ENCODE peak calls at places on chromosomes 11 and 22, in eight cellular contexts. One of them, this sample, is unnamed.
A peak's percentile ranks its signal among the peaks of the same experiment; 100 is the strongest.

GRCh38 chr11:121465709-121466062 is 12.9 kb upstream of the SORL1-AS1 start:
- DNase-seq in activated CD8-positive, alpha-beta memory T cell treated with anti-CD3 and anti-CD28 coated beads for 48 hours: no peak
- DNase-seq in GM04503: no peak
- DNase-seq in HFF-Myc: no peak
- DNase-seq in effector memory CD4-positive, alpha-beta T cell: no peak
- DNase-seq in left ventricle myocardium inferior: no peak
- DNase-seq in activated CD4-positive, alpha-beta T cell treated with anti-CD3 and anti-CD28 coated beads for 36 hours: no peak
- DNase-seq in stimulated activated CD4-positive, alpha-beta T cell treated with anti-CD3 and anti-CD28 coated beads, Interleukin-12 subunit alpha, Interleukin-12 subunit beta, amount 100 ng/mL, for 48 hours: no peak
- DNase-seq in this sample: no peak

GRCh38 chr11:68923614-68924013 is 19.9 kb downstream of the IGHMBP2 start:
- DNase-seq in activated CD4-positive, alpha-beta T cell treated with anti-CD3 and anti-CD28 coated beads for 36 hours: no peak
- DNase-seq in stimulated activated CD4-positive, alpha-beta T cell treated with anti-CD3 and anti-CD28 coated beads, Interleukin-12 subunit alpha, Interleukin-12 subunit beta, amount 100 ng/mL, for 48 hours: no peak
- DNase-seq in activated CD8-positive, alpha-beta memory T cell treated with anti-CD3 and anti-CD28 coated beads for 48 hours: no peak
- DNase-seq in left ventricle myocardium inferior: no peak
- DNase-seq in GM04503: peak; percentile 9
- DNase-seq in HFF-Myc: no peak
- DNase-seq in effector memory CD4-positive, alpha-beta T cell: no peak
- DNase-seq in this sample: no peak

GRCh38 chr11:7896026-7896785 is 34.9 kb downstream of the OR10A6 start:
- DNase-seq in GM04503: no peak
- DNase-seq in left ventricle myocardium inferior: no peak
- DNase-seq in activated CD4-positive, alpha-beta T cell treated with anti-CD3 and anti-CD28 coated beads for 36 hours: no peak
- DNase-seq in effector memory CD4-positive, alpha-beta T cell: no peak
- DNase-seq in activated CD8-positive, alpha-beta memory T cell treated with anti-CD3 and anti-CD28 coated beads for 48 hours: no peak
- DNase-seq in HFF-Myc: no peak
- DNase-seq in stimulated activated CD4-positive, alpha-beta T cell treated with anti-CD3 and anti-CD28 coated beads, Interleukin-12 subunit alpha, Interleukin-12 subunit beta, amount 100 ng/mL, for 48 hours: no peak
- DNase-seq in this sample: no peak

GRCh38 chr11:8283510-8284272 is 20.0 kb upstream of the LMO1 start:
- DNase-seq in activated CD8-positive, alpha-beta memory T cell treated with anti-CD3 and anti-CD28 coated beads for 48 hours: no peak
- DNase-seq in activated CD4-positive, alpha-beta T cell treated with anti-CD3 and anti-CD28 coated beads for 36 hours: no peak
- DNase-seq in left ventricle myocardium inferior: no peak
- DNase-seq in GM04503: no peak
- DNase-seq in HFF-Myc: no peak
- DNase-seq in effector memory CD4-positive, alpha-beta T cell: no peak
- DNase-seq in stimulated activated CD4-positive, alpha-beta T cell treated with anti-CD3 and anti-CD28 coated beads, Interleukin-12 subunit alpha, Interleukin-12 subunit beta, amount 100 ng/mL, for 48 hours: no peak
- DNase-seq in this sample: no peak

GRCh38 chr11:46612326-46612725 is 4.7 kb downstream of the HARBI1 start:
- DNase-seq in GM04503: no peak
- DNase-seq in HFF-Myc: no peak
- DNase-seq in stimulated activated CD4-positive, alpha-beta T cell treated with anti-CD3 and anti-CD28 coated beads, Interleukin-12 subunit alpha, Interleukin-12 subunit beta, amount 100 ng/mL, for 48 hours: no peak
- DNase-seq in left ventricle myocardium inferior: no peak
- DNase-seq in activated CD8-positive, alpha-beta memory T cell treated with anti-CD3 and anti-CD28 coated beads for 48 hours: no peak
- DNase-seq in activated CD4-positive, alpha-beta T cell treated with anti-CD3 and anti-CD28 coated beads for 36 hours: no peak
- DNase-seq in effector memory CD4-positive, alpha-beta T cell: no peak
- DNase-seq in this sample: no peak

GRCh38 chr11:72787262-72788104 is 6.4 kb downstream of the STARD10 start:
- DNase-seq in GM04503: no peak
- DNase-seq in effector memory CD4-positive, alpha-beta T cell: no peak
- DNase-seq in activated CD8-positive, alpha-beta memory T cell treated with anti-CD3 and anti-CD28 coated beads for 48 hours: no peak
- DNase-seq in stimulated activated CD4-positive, alpha-beta T cell treated with anti-CD3 and anti-CD28 coated beads, Interleukin-12 subunit alpha, Interleukin-12 subunit beta, amount 100 ng/mL, for 48 hours: no peak
- DNase-seq in activated CD4-positive, alpha-beta T cell treated with anti-CD3 and anti-CD28 coated beads for 36 hours: peak; percentile 45
- DNase-seq in left ventricle myocardium inferior: no peak
- DNase-seq in HFF-Myc: no peak
- DNase-seq in this sample: no peak

GRCh38 chr11:69440876-69441275 is 40.6 kb upstream of the LINC01488 start:
- DNase-seq in effector memory CD4-positive, alpha-beta T cell: no peak
- DNase-seq in activated CD4-positive, alpha-beta T cell treated with anti-CD3 and anti-CD28 coated beads for 36 hours: no peak
- DNase-seq in activated CD8-positive, alpha-beta memory T cell treated with anti-CD3 and anti-CD28 coated beads for 48 hours: no peak
- DNase-seq in GM04503: no peak
- DNase-seq in HFF-Myc: no peak
- DNase-seq in left ventricle myocardium inferior: no peak
- DNase-seq in stimulated activated CD4-positive, alpha-beta T cell treated with anti-CD3 and anti-CD28 coated beads, Interleukin-12 subunit alpha, Interleukin-12 subunit beta, amount 100 ng/mL, for 48 hours: no peak
- DNase-seq in this sample: no peak

GRCh38 chr22:42768385-42769035 is 47.8 kb upstream of the A4GALT start:
- DNase-seq in HFF-Myc: no peak
- DNase-seq in GM04503: no peak
- DNase-seq in left ventricle myocardium inferior: no peak
- DNase-seq in activated CD4-positive, alpha-beta T cell treated with anti-CD3 and anti-CD28 coated beads for 36 hours: no peak
- DNase-seq in effector memory CD4-positive, alpha-beta T cell: no peak
- DNase-seq in stimulated activated CD4-positive, alpha-beta T cell treated with anti-CD3 and anti-CD28 coated beads, Interleukin-12 subunit alpha, Interleukin-12 subunit beta, amount 100 ng/mL, for 48 hours: no peak
- DNase-seq in activated CD8-positive, alpha-beta memory T cell treated with anti-CD3 and anti-CD28 coated beads for 48 hours: no peak
- DNase-seq in this sample: peak; percentile 46

GRCh38 chr11:456533-456932 is 6.5 kb downstream of the PTDSS2 start:
- DNase-seq in HFF-Myc: no peak
- DNase-seq in stimulated activated CD4-positive, alpha-beta T cell treated with anti-CD3 and anti-CD28 coated beads, Interleukin-12 subunit alpha, Interleukin-12 subunit beta, amount 100 ng/mL, for 48 hours: peak; percentile 22
- DNase-seq in GM04503: no peak
- DNase-seq in activated CD8-positive, alpha-beta memory T cell treated with anti-CD3 and anti-CD28 coated beads for 48 hours: no peak
- DNase-seq in activated CD4-positive, alpha-beta T cell treated with anti-CD3 and anti-CD28 coated beads for 36 hours: peak; percentile 71
- DNase-seq in left ventricle myocardium inferior: no peak
- DNase-seq in effector memory CD4-positive, alpha-beta T cell: no peak
- DNase-seq in this sample: no peak

GRCh38 chr11:8641332-8641731 is 41.1 kb downstream of the TRIM66 start:
- DNase-seq in GM04503: no peak
- DNase-seq in stimulated activated CD4-positive, alpha-beta T cell treated with anti-CD3 and anti-CD28 coated beads, Interleukin-12 subunit alpha, Interleukin-12 subunit beta, amount 100 ng/mL, for 48 hours: no peak
- DNase-seq in HFF-Myc: no peak
- DNase-seq in effector memory CD4-positive, alpha-beta T cell: no peak
- DNase-seq in activated CD4-positive, alpha-beta T cell treated with anti-CD3 and anti-CD28 coated beads for 36 hours: no peak
- DNase-seq in left ventricle myocardium inferior: no peak
- DNase-seq in activated CD8-positive, alpha-beta memory T cell treated with anti-CD3 and anti-CD28 coated beads for 48 hours: no peak
- DNase-seq in this sample: no peak

GRCh38 chr11:92266821-92267220 is 42.2 kb downstream of the FAT3 start:
- DNase-seq in activated CD8-positive, alpha-beta memory T cell treated with anti-CD3 and anti-CD28 coated beads for 48 hours: no peak
- DNase-seq in stimulated activated CD4-positive, alpha-beta T cell treated with anti-CD3 and anti-CD28 coated beads, Interleukin-12 subunit alpha, Interleukin-12 subunit beta, amount 100 ng/mL, for 48 hours: no peak
- DNase-seq in activated CD4-positive, alpha-beta T cell treated with anti-CD3 and anti-CD28 coated beads for 36 hours: no peak
- DNase-seq in effector memory CD4-positive, alpha-beta T cell: no peak
- DNase-seq in HFF-Myc: no peak
- DNase-seq in GM04503: no peak
- DNase-seq in left ventricle myocardium inferior: no peak
- DNase-seq in this sample: no peak

GRCh38 chr11:27443746-27444465 is 28.7 kb downstream of the LGR4 start:
- DNase-seq in HFF-Myc: no peak
- DNase-seq in left ventricle myocardium inferior: no peak
- DNase-seq in activated CD4-positive, alpha-beta T cell treated with anti-CD3 and anti-CD28 coated beads for 36 hours: no peak
- DNase-seq in GM04503: no peak
- DNase-seq in activated CD8-positive, alpha-beta memory T cell treated with anti-CD3 and anti-CD28 coated beads for 48 hours: no peak
- DNase-seq in effector memory CD4-positive, alpha-beta T cell: no peak
- DNase-seq in stimulated activated CD4-positive, alpha-beta T cell treated with anti-CD3 and anti-CD28 coated beads, Interleukin-12 subunit alpha, Interleukin-12 subunit beta, amount 100 ng/mL, for 48 hours: no peak
- DNase-seq in this sample: no peak

GRCh38 chr11:107999759-108000455 is 8.8 kb upstream of the CUL5 start:
- DNase-seq in left ventricle myocardium inferior: no peak
- DNase-seq in GM04503: no peak
- DNase-seq in activated CD8-positive, alpha-beta memory T cell treated with anti-CD3 and anti-CD28 coated beads for 48 hours: peak; percentile 12
- DNase-seq in HFF-Myc: no peak
- DNase-seq in effector memory CD4-positive, alpha-beta T cell: no peak
- DNase-seq in activated CD4-positive, alpha-beta T cell treated with anti-CD3 and anti-CD28 coated beads for 36 hours: peak; percentile 58
- DNase-seq in stimulated activated CD4-positive, alpha-beta T cell treated with anti-CD3 and anti-CD28 coated beads, Interleukin-12 subunit alpha, Interleukin-12 subunit beta, amount 100 ng/mL, for 48 hours: no peak
- DNase-seq in this sample: no peak

GRCh38 chr11:2748814-2749554 is 49.2 kb upstream of the KCNQ1OT1 start:
- DNase-seq in GM04503: no peak
- DNase-seq in effector memory CD4-positive, alpha-beta T cell: no peak
- DNase-seq in HFF-Myc: no peak
- DNase-seq in activated CD8-positive, alpha-beta memory T cell treated with anti-CD3 and anti-CD28 coated beads for 48 hours: no peak
- DNase-seq in left ventricle myocardium inferior: peak; percentile 4
- DNase-seq in stimulated activated CD4-positive, alpha-beta T cell treated with anti-CD3 and anti-CD28 coated beads, Interleukin-12 subunit alpha, Interleukin-12 subunit beta, amount 100 ng/mL, for 48 hours: no peak
- DNase-seq in activated CD4-positive, alpha-beta T cell treated with anti-CD3 and anti-CD28 coated beads for 36 hours: no peak
- DNase-seq in this sample: no peak

GRCh38 chr11:1500466-1501420 is 14.2 kb upstream of the MOB2 start:
- DNase-seq in effector memory CD4-positive, alpha-beta T cell: no peak
- DNase-seq in activated CD8-positive, alpha-beta memory T cell treated with anti-CD3 and anti-CD28 coated beads for 48 hours: no peak
- DNase-seq in GM04503: no peak
- DNase-seq in activated CD4-positive, alpha-beta T cell treated with anti-CD3 and anti-CD28 coated beads for 36 hours: no peak
- DNase-seq in left ventricle myocardium inferior: peak; percentile 7
- DNase-seq in stimulated activated CD4-positive, alpha-beta T cell treated with anti-CD3 and anti-CD28 coated beads, Interleukin-12 subunit alpha, Interleukin-12 subunit beta, amount 100 ng/mL, for 48 hours: no peak
- DNase-seq in HFF-Myc: no peak
- DNase-seq in this sample: no peak

GRCh38 chr11:75771646-75772410 is 3.2 kb downstream of the DGAT2 start:
- DNase-seq in activated CD4-positive, alpha-beta T cell treated with anti-CD3 and anti-CD28 coated beads for 36 hours: no peak
- DNase-seq in left ventricle myocardium inferior: no peak
- DNase-seq in stimulated activated CD4-positive, alpha-beta T cell treated with anti-CD3 and anti-CD28 coated beads, Interleukin-12 subunit alpha, Interleukin-12 subunit beta, amount 100 ng/mL, for 48 hours: no peak
- DNase-seq in activated CD8-positive, alpha-beta memory T cell treated with anti-CD3 and anti-CD28 coated beads for 48 hours: no peak
- DNase-seq in HFF-Myc: no peak
- DNase-seq in GM04503: peak; percentile 51
- DNase-seq in effector memory CD4-positive, alpha-beta T cell: no peak
- DNase-seq in this sample: no peak

GRCh38 chr11:2678396-2678795 is 21.4 kb downstream of the KCNQ1OT1 start:
- DNase-seq in GM04503: no peak
- DNase-seq in effector memory CD4-positive, alpha-beta T cell: no peak
- DNase-seq in stimulated activated CD4-positive, alpha-beta T cell treated with anti-CD3 and anti-CD28 coated beads, Interleukin-12 subunit alpha, Interleukin-12 subunit beta, amount 100 ng/mL, for 48 hours: no peak
- DNase-seq in HFF-Myc: no peak
- DNase-seq in activated CD4-positive, alpha-beta T cell treated with anti-CD3 and anti-CD28 coated beads for 36 hours: no peak
- DNase-seq in activated CD8-positive, alpha-beta memory T cell treated with anti-CD3 and anti-CD28 coated beads for 48 hours: no peak
- DNase-seq in left ventricle myocardium inferior: no peak
- DNase-seq in this sample: no peak

GRCh38 chr11:31801298-31801702 is 9.8 kb downstream of the PAX6 start:
- DNase-seq in activated CD4-positive, alpha-beta T cell treated with anti-CD3 and anti-CD28 coated beads for 36 hours: no peak
- DNase-seq in effector memory CD4-positive, alpha-beta T cell: no peak
- DNase-seq in activated CD8-positive, alpha-beta memory T cell treated with anti-CD3 and anti-CD28 coated beads for 48 hours: no peak
- DNase-seq in left ventricle myocardium inferior: no peak
- DNase-seq in HFF-Myc: no peak
- DNase-seq in GM04503: no peak
- DNase-seq in stimulated activated CD4-positive, alpha-beta T cell treated with anti-CD3 and anti-CD28 coated beads, Interleukin-12 subunit alpha, Interleukin-12 subunit beta, amount 100 ng/mL, for 48 hours: no peak
- DNase-seq in this sample: no peak

GRCh38 chr22:30605449-30606110 is 1.4 kb upstream of the TCN2 start:
- DNase-seq in activated CD4-positive, alpha-beta T cell treated with anti-CD3 and anti-CD28 coated beads for 36 hours: peak; percentile 70
- DNase-seq in HFF-Myc: no peak
- DNase-seq in GM04503: no peak
- DNase-seq in effector memory CD4-positive, alpha-beta T cell: no peak
- DNase-seq in activated CD8-positive, alpha-beta memory T cell treated with anti-CD3 and anti-CD28 coated beads for 48 hours: no peak
- DNase-seq in stimulated activated CD4-positive, alpha-beta T cell treated with anti-CD3 and anti-CD28 coated beads, Interleukin-12 subunit alpha, Interleukin-12 subunit beta, amount 100 ng/mL, for 48 hours: peak; percentile 41
- DNase-seq in left ventricle myocardium inferior: peak; percentile 45
- DNase-seq in this sample: no peak

GRCh38 chr11:3669128-3669527 is 2.1 kb downstream of the CHRNA10 start:
- DNase-seq in activated CD8-positive, alpha-beta memory T cell treated with anti-CD3 and anti-CD28 coated beads for 48 hours: no peak
- DNase-seq in HFF-Myc: no peak
- DNase-seq in stimulated activated CD4-positive, alpha-beta T cell treated with anti-CD3 and anti-CD28 coated beads, Interleukin-12 subunit alpha, Interleukin-12 subunit beta, amount 100 ng/mL, for 48 hours: no peak
- DNase-seq in effector memory CD4-positive, alpha-beta T cell: no peak
- DNase-seq in left ventricle myocardium inferior: no peak
- DNase-seq in GM04503: no peak
- DNase-seq in activated CD4-positive, alpha-beta T cell treated with anti-CD3 and anti-CD28 coated beads for 36 hours: no peak
- DNase-seq in this sample: no peak

GRCh38 chr22:44242946-44243724 is 62.4 kb downstream of the PARVG start:
- DNase-seq in GM04503: no peak
- DNase-seq in effector memory CD4-positive, alpha-beta T cell: no peak
- DNase-seq in activated CD8-positive, alpha-beta memory T cell treated with anti-CD3 and anti-CD28 coated beads for 48 hours: no peak
- DNase-seq in left ventricle myocardium inferior: no peak
- DNase-seq in stimulated activated CD4-positive, alpha-beta T cell treated with anti-CD3 and anti-CD28 coated beads, Interleukin-12 subunit alpha, Interleukin-12 subunit beta, amount 100 ng/mL, for 48 hours: no peak
- DNase-seq in activated CD4-positive, alpha-beta T cell treated with anti-CD3 and anti-CD28 coated beads for 36 hours: no peak
- DNase-seq in HFF-Myc: no peak
- DNase-seq in this sample: no peak

GRCh38 chr11:94732617-94733292 is 35.4 kb upstream of the AMOTL1 start:
- DNase-seq in activated CD4-positive, alpha-beta T cell treated with anti-CD3 and anti-CD28 coated beads for 36 hours: no peak
- DNase-seq in left ventricle myocardium inferior: peak; percentile 51
- DNase-seq in GM04503: no peak
- DNase-seq in stimulated activated CD4-positive, alpha-beta T cell treated with anti-CD3 and anti-CD28 coated beads, Interleukin-12 subunit alpha, Interleukin-12 subunit beta, amount 100 ng/mL, for 48 hours: no peak
- DNase-seq in effector memory CD4-positive, alpha-beta T cell: no peak
- DNase-seq in HFF-Myc: peak; percentile 81
- DNase-seq in activated CD8-positive, alpha-beta memory T cell treated with anti-CD3 and anti-CD28 coated beads for 48 hours: no peak
- DNase-seq in this sample: no peak

GRCh38 chr22:29379258-29379657 is 9.1 kb downstream of the AP1B1 start:
- DNase-seq in stimulated activated CD4-positive, alpha-beta T cell treated with anti-CD3 and anti-CD28 coated beads, Interleukin-12 subunit alpha, Interleukin-12 subunit beta, amount 100 ng/mL, for 48 hours: no peak
- DNase-seq in left ventricle myocardium inferior: no peak
- DNase-seq in activated CD8-positive, alpha-beta memory T cell treated with anti-CD3 and anti-CD28 coated beads for 48 hours: no peak
- DNase-seq in activated CD4-positive, alpha-beta T cell treated with anti-CD3 and anti-CD28 coated beads for 36 hours: no peak
- DNase-seq in HFF-Myc: no peak
- DNase-seq in GM04503: no peak
- DNase-seq in effector memory CD4-positive, alpha-beta T cell: no peak
- DNase-seq in this sample: no peak

GRCh38 chr11:20112291-20113146 is 47.8 kb downstream of the DBX1 start:
- DNase-seq in activated CD8-positive, alpha-beta memory T cell treated with anti-CD3 and anti-CD28 coated beads for 48 hours: no peak
- DNase-seq in left ventricle myocardium inferior: peak; percentile 75
- DNase-seq in stimulated activated CD4-positive, alpha-beta T cell treated with anti-CD3 and anti-CD28 coated beads, Interleukin-12 subunit alpha, Interleukin-12 subunit beta, amount 100 ng/mL, for 48 hours: no peak
- DNase-seq in HFF-Myc: peak; percentile 81
- DNase-seq in GM04503: peak; percentile 83
- DNase-seq in effector memory CD4-positive, alpha-beta T cell: no peak
- DNase-seq in activated CD4-positive, alpha-beta T cell treated with anti-CD3 and anti-CD28 coated beads for 36 hours: peak; percentile 60
- DNase-seq in this sample: no peak

GRCh38 chr11:119509277-119509841 is 86.4 kb upstream of the THY1 start:
- DNase-seq in stimulated activated CD4-positive, alpha-beta T cell treated with anti-CD3 and anti-CD28 coated beads, Interleukin-12 subunit alpha, Interleukin-12 subunit beta, amount 100 ng/mL, for 48 hours: no peak
- DNase-seq in left ventricle myocardium inferior: no peak
- DNase-seq in GM04503: no peak
- DNase-seq in activated CD8-positive, alpha-beta memory T cell treated with anti-CD3 and anti-CD28 coated beads for 48 hours: no peak
- DNase-seq in HFF-Myc: no peak
- DNase-seq in activated CD4-positive, alpha-beta T cell treated with anti-CD3 and anti-CD28 coated beads for 36 hours: no peak
- DNase-seq in effector memory CD4-positive, alpha-beta T cell: no peak
- DNase-seq in this sample: no peak

GRCh38 chr11:62500066-62501035 is 46.3 kb downstream of the AHNAK start:
- DNase-seq in activated CD4-positive, alpha-beta T cell treated with anti-CD3 and anti-CD28 coated beads for 36 hours: no peak
- DNase-seq in HFF-Myc: no peak
- DNase-seq in GM04503: no peak
- DNase-seq in stimulated activated CD4-positive, alpha-beta T cell treated with anti-CD3 and anti-CD28 coated beads, Interleukin-12 subunit alpha, Interleukin-12 subunit beta, amount 100 ng/mL, for 48 hours: no peak
- DNase-seq in left ventricle myocardium inferior: no peak
- DNase-seq in activated CD8-positive, alpha-beta memory T cell treated with anti-CD3 and anti-CD28 coated beads for 48 hours: no peak
- DNase-seq in effector memory CD4-positive, alpha-beta T cell: no peak
- DNase-seq in this sample: no peak

GRCh38 chr11:44876923-44877322 is 73.8 kb downstream of the TP53I11 start:
- DNase-seq in HFF-Myc: no peak
- DNase-seq in left ventricle myocardium inferior: no peak
- DNase-seq in activated CD4-positive, alpha-beta T cell treated with anti-CD3 and anti-CD28 coated beads for 36 hours: no peak
- DNase-seq in stimulated activated CD4-positive, alpha-beta T cell treated with anti-CD3 and anti-CD28 coated beads, Interleukin-12 subunit alpha, Interleukin-12 subunit beta, amount 100 ng/mL, for 48 hours: no peak
- DNase-seq in activated CD8-positive, alpha-beta memory T cell treated with anti-CD3 and anti-CD28 coated beads for 48 hours: no peak
- DNase-seq in effector memory CD4-positive, alpha-beta T cell: no peak
- DNase-seq in GM04503: no peak
- DNase-seq in this sample: no peak